ENCODE peak calls at places on chromosomes 2 and 18, in nine cellular contexts. T, E, M, O, N, C, P, V and H are unnamed samples.

GRCh38 chr2:36468463-36469266 is 113.1 kb downstream of the CRIM1 start:
- DNase-seq in T (no peak), E (no peak), M (no peak), O (no peak), N (no peak), C (no peak), P (peak; percentile 72), V (no peak), H (no peak)

GRCh38 chr2:8957593-8957992 is 45.9 kb downstream of the MBOAT2 start:
- DNase-seq in T (no peak), E (no peak), M (no peak), O (no peak), N (no peak), C (no peak), P (no peak), V (no peak), H (no peak)

GRCh38 chr2:30590407-30590806 is 143.4 kb downstream of the LCLAT1 start:
- DNase-seq in T (no peak), E (no peak), M (no peak), O (no peak), N (no peak), C (no peak), P (no peak), V (no peak), H (no peak)

GRCh38 chr2:233972941-233973575 is 55.9 kb downstream of the TRPM8 start:
- DNase-seq in T (no peak), E (no peak), M (no peak), O (no peak), N (peak; percentile 34), C (no peak), P (peak; percentile 57), V (no peak), H (peak; percentile 79)

GRCh38 chr2:231393149-231394131 is 2.1 kb upstream of the B3GNT7 start:
- DNase-seq in T (no peak), E (no peak), M (no peak), O (peak; percentile 80), N (no peak), C (no peak), P (no peak), V (no peak), H (no peak)

GRCh38 chr2:70827388-70827787 is 7.0 kb upstream of the CLEC4F start:
- DNase-seq in T (no peak), E (no peak), M (no peak), O (no peak), N (no peak), C (no peak), P (no peak), V (no peak), H (no peak)

GRCh38 chr2:102891261-102891660 is 129.4 kb downstream of the TMEM182 start:
- DNase-seq in T (no peak), E (no peak), M (no peak), O (no peak), N (no peak), C (no peak), P (peak; percentile 8), V (no peak), H (no peak)

GRCh38 chr2:218998414-218999002 is 5.3 kb upstream of the CRYBA2 start:
- DNase-seq in T (no peak), E (no peak), M (no peak), O (no peak), N (peak; percentile 45), C (no peak), P (no peak), V (no peak), H (no peak)

GRCh38 chr2:231452799-231453508 is 11.3 kb downstream of the NCL start:
- DNase-seq in T (no peak), E (no peak), M (no peak), O (no peak), N (no peak), C (peak; percentile 18), P (no peak), V (no peak), H (no peak)

GRCh38 chr2:36530178-36530982 is 67.6 kb downstream of the FEZ2 start:
- DNase-seq in T (no peak), E (no peak), M (no peak), O (peak; percentile 56), N (no peak), C (peak; percentile 49), P (no peak), V (no peak), H (no peak)

GRCh38 chr2:52974127-52974526 is 793.5 kb upstream of the CHAC2 start:
- DNase-seq in T (no peak), E (no peak), M (no peak), O (no peak), N (no peak), C (no peak), P (no peak), V (no peak), H (no peak)

GRCh38 chr2:21306235-21306634 is 182.5 kb downstream of the TDRD15 start:
- DNase-seq in T (no peak), E (no peak), M (no peak), O (no peak), N (no peak), C (no peak), P (no peak), V (no peak), H (no peak)

GRCh38 chr2:99654419-99654818 is 164.6 kb upstream of the REV1 start:
- DNase-seq in T (no peak), E (no peak), M (no peak), O (no peak), N (no peak), C (no peak), P (no peak), V (no peak), H (no peak)

GRCh38 chr2:63926800-63927199 is 85.1 kb downstream of the UGP2 start:
- DNase-seq in T (no peak), E (no peak), M (no peak), O (no peak), N (no peak), C (no peak), P (no peak), V (no peak), H (no peak)

DNA sequence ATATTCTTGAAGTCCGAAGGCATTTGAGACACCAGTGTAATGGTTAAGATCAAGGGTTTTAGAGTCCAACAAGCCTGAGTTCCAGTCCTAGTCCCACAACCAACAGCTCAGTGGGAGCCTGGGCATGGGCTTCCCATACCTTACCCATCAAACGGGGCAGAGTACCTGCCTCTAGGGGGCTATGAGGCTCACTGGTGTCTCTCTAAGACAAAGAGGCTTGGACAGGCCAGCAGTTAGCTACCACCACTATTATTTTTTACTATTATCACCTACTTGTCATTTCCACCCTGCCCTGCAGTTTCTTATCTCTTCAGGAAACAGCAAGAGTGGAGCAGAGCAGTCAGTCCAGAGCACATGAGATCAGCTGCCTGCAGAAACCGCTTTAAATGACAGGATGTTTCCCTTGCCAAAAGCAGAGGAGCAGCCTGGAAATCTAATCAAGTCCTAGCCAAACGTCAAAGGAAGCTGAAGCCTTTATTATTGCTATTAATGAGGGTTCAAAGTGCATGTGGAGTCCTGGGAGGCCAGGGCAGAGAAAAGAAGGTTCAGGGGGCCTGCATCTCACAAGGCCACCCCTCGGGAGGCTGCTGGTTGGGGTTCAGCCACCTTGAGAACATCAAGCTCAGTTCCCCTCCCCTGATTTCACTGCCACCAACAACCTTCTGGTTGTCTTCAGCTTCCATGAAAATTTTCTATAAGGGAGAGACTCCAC is 66.6 kb downstream of the STPG4 start:
- DNase-seq in T (no peak), E (no peak), M (no peak), O (no peak), N (no peak), C (no peak), P (peak; percentile 18), V (no peak), H (no peak)
- TF ChIP-seq CTCF in T (no peak), E (no peak), M (no peak), O (no peak), N (no peak), C (peak; percentile 19), P (peak; percentile 12), V (no peak), H (no peak)

GRCh38 chr2:209463226-209463625 is 39.4 kb downstream of the MAP2 start:
- DNase-seq in T (no peak), E (peak; percentile 5), M (no peak), O (no peak), N (no peak), C (no peak), P (no peak), V (no peak), H (no peak)
- TF ChIP-seq CTCF in T (no peak), E (no peak), M (peak; percentile 46), O (no peak), N (no peak), C (no peak), P (peak; percentile 16), V (no peak), H (no peak)

GRCh38 chr18:34880403-34880802 is 160.8 kb upstream of the MAPRE2 start:
- DNase-seq in T (no peak), E (no peak), M (no peak), O (no peak), N (no peak), C (no peak), P (no peak), V (no peak), H (no peak)

GRCh38 chr18:34884456-34884855 is 156.8 kb upstream of the MAPRE2 start:
- DNase-seq in T (no peak), E (no peak), M (no peak), O (no peak), N (no peak), C (no peak), P (no peak), V (no peak), H (no peak)

GRCh38 chr18:34886162-34886561 is 155.1 kb upstream of the MAPRE2 start:
- DNase-seq in T (no peak), E (no peak), M (no peak), O (no peak), N (no peak), C (no peak), P (no peak), V (no peak), H (no peak)

DNA sequence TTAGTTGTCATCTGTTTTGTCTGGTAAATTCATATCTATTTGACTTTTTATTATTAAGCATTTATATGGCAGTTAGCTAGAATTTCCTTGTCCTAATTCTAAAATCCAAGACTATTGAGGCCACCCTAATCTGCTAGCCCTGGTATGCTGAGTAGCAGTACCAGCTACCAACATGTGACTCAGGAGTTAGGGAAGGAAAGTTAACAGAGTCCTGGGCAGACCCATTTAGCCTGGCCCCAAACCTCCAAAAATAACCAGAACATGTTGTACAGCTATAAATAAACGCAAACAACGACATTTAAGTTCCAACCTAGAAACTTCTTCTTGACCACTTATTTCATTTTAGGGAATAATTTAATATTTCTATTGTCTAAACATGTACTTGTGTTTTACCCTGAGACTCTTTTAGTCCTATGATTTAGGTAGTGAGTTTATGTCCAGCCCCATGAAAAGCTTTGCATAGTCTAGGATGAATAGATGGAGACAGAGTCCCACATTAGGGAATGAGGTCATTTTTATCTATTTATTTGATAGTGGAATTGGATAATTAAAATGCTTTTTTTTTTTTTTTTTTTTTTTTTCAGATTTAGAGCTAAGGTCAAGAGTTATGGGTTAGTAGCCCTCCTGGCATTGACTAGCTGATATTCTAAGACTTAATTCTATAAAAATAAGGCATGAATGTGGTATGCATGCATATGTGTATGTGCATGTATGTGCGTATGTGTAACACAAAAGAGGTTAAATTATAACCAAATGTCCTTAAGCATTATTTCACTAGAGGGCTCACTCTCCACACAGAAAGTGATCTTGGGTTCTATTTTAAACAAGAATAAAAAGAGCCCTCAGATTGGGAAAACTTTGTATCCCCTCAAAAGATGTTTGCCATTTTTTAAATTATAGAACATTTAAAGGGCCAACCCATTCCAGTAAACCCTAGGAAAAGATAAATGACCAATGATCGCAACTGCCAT is 160.0 kb upstream of the MAPRE2 start:
- DNase-seq in T (no peak), E (no peak), M (no peak), O (no peak), N (no peak), C (no peak), P (no peak), V (no peak), H (no peak)
- TF ChIP-seq CTCF in T (no peak), E (peak; percentile 51), M (peak; percentile 41), O (no peak), N (no peak), C (peak; percentile 35), P (no peak), V (no peak), H (no peak)

GRCh38 chr2:216008387-216008786 is 5.0 kb downstream of the MREG start:
- DNase-seq in T (no peak), E (no peak), M (no peak), O (no peak), N (no peak), C (no peak), P (no peak), V (no peak), H (no peak)
- TF ChIP-seq CTCF in T (no peak), E (peak; percentile 9), M (no peak), O (no peak), N (no peak), C (no peak), P (no peak), V (no peak), H (no peak)